ENCODE peak calls at places on chromosomes 12 and 14, in four cellular contexts. L, I, U and Z are unnamed samples.

GRCh38 chr12:119176267-119177055 is 2.3 kb upstream of the HSPB8 start:
- DNase-seq in L (peak; percentile 95), I (peak; percentile 90), U (peak; percentile 84), Z (no peak)

GRCh38 chr12:52561880-52562449 is 9.0 kb upstream of the KRT71 start:
- DNase-seq in L (no peak), I (no peak), U (no peak), Z (no peak)

GRCh38 chr12:48890657-48891418 is 25.2 kb upstream of the RND1 start:
- DNase-seq in L (peak; percentile 23), I (peak; percentile 79), U (peak; percentile 77), Z (peak; percentile 87)

GRCh38 chr12:84738481-84738972 is 174.1 kb downstream of the SLC6A15 start:
- DNase-seq in L (no peak), I (no peak), U (peak; percentile 91), Z (no peak)

GRCh38 chr12:53538209-53538689 is 31.0 kb upstream of the NPFF start:
- DNase-seq in L (no peak), I (no peak), U (peak; percentile 87), Z (no peak)

GRCh38 chr12:80264891-80265290 is 165.6 kb downstream of the OTOGL start:
- DNase-seq in L (no peak), I (no peak), U (no peak), Z (no peak)

GRCh38 chr12:29159690-29160089 is 10.6 kb downstream of the FAR2 start:
- DNase-seq in L (no peak), I (no peak), U (no peak), Z (no peak)

GRCh38 chr14:76784266-76784874 is 23.1 kb downstream of the VASH1 start:
- DNase-seq in L (no peak), I (no peak), U (no peak), Z (no peak)

GRCh38 chr14:28744126-28744525 is 22.5 kb upstream of the FOXG1 start:
- DNase-seq in L (no peak), I (no peak), U (peak; percentile 77), Z (no peak)

GRCh38 chr12:80041691-80042090 is 57.6 kb upstream of the OTOGL start:
- DNase-seq in L (no peak), I (no peak), U (peak; percentile 48), Z (no peak)

GRCh38 chr12:27236498-27236897 is 7.6 kb upstream of the STK38L start:
- DNase-seq in L (no peak), I (no peak), U (peak; percentile 41), Z (no peak)

GRCh38 chr12:96230646-96231045 is 36.5 kb downstream of the ELK3 start:
- DNase-seq in L (no peak), I (no peak), U (no peak), Z (no peak)

GRCh38 chr14:80465541-80466220 is 254.4 kb upstream of the DIO2 start:
- DNase-seq in L (no peak), I (no peak), U (no peak), Z (no peak)

GRCh38 chr12:114671664-114672476 is 12.1 kb downstream of the TBX3 start:
- DNase-seq in L (no peak), I (no peak), U (no peak), Z (no peak)

GRCh38 chr14:73995977-73996378 is 23.1 kb downstream of the ENTPD5 start:
- DNase-seq in L (no peak), I (no peak), U (no peak), Z (no peak)

GRCh38 chr14:33218030-33218429 is 279.4 kb downstream of the NPAS3 start:
- DNase-seq in L (no peak), I (no peak), U (no peak), Z (no peak)
- TF ChIP-seq CTCF in L (no peak), I (peak; percentile 24), U (no peak), Z (no peak)

GRCh38 chr14:105945891-105946290 is 419.5 kb downstream of the TMEM121 start:
- DNase-seq in L (no peak), I (no peak), U (no peak), Z (no peak)

GRCh38 chr14:105947599-105947998 is 421.2 kb downstream of the TMEM121 start:
- DNase-seq in L (no peak), I (no peak), U (no peak), Z (no peak)

GRCh38 chr14:105941226-105942166 is 415.1 kb downstream of the TMEM121 start:
- DNase-seq in L (no peak), I (no peak), U (no peak), Z (no peak)

GRCh38 chr14:105943973-105944602 is 417.7 kb downstream of the TMEM121 start:
- DNase-seq in L (no peak), I (no peak), U (no peak), Z (no peak)

GRCh38 chr14:105944632-105945610 is 418.5 kb downstream of the TMEM121 start:
- DNase-seq in L (no peak), I (peak; percentile 46), U (no peak), Z (no peak)
- TF ChIP-seq CTCF in L (peak; percentile 66), I (peak; percentile 76), U (no peak), Z (no peak)

GRCh38 chr14:91533623-91534022 is 23.5 kb upstream of the PPP4R3A start:
- DNase-seq in L (no peak), I (no peak), U (no peak), Z (no peak)
- TF ChIP-seq CTCF in L (no peak), I (no peak), U (no peak), Z (no peak)

GRCh38 chr12:39804479-39805241 is 185.1 kb upstream of the ABCD2 start:
- DNase-seq in L (no peak), I (no peak), U (no peak), Z (no peak)

GRCh38 chr12:39805651-39806050 is 186.0 kb upstream of the ABCD2 start:
- DNase-seq in L (no peak), I (no peak), U (no peak), Z (no peak)

GRCh38 chr12:39803151-39803550 is 183.5 kb upstream of the ABCD2 start:
- DNase-seq in L (no peak), I (no peak), U (no peak), Z (no peak)

DNA sequence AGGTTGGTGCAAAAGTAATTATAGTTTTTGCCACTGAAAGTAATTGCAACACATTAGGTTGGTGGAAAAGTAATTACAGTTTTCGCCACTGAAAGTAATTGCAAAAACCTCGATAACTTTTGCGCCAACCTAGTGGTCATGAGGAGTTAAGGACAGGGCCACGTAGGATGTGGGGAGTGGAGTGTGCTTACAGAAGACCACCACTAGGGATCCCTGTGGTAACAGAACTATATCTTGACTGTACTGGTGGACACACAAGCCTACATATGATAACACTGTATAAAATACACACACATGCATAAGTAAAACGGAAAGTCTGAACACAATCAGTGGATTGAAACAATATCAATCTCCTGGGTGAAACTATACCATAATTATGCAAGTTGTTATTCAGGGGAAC is 187.4 kb upstream of the ABCD2 start:
- DNase-seq in L (no peak), I (no peak), U (peak; percentile 2), Z (no peak)
- TF ChIP-seq CTCF in L (no peak), I (no peak), U (peak; percentile 14), Z (peak; percentile 29)

DNA sequence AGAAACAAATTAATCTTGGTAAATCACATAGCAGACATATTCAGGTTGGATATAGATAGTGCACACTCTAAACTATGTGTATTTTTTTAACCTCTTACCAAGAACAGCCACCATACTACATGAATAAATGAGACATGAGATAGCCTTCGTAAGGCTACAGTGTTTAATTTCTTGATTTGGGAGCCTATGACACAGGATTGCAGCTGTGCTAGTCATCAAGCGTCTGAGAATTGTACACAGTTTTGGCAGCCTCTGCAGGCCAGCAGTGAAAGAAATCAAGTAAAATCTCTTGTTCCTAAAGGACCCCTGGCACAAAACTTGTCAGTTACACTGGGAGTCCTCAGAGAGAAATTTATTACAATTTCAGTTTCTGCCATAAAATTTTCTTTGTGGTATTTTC is 236.1 kb downstream of the C12orf50 start:
- DNase-seq in L (no peak), I (no peak), U (no peak), Z (no peak)
- TF ChIP-seq CTCF in L (no peak), I (no peak), U (no peak), Z (no peak)

GRCh38 chr12:126369487-126370463 is 1304.5 kb downstream of the AACS start:
- DNase-seq in L (no peak), I (no peak), U (peak; percentile 19), Z (no peak)
- TF ChIP-seq CTCF in L (no peak), I (no peak), U (no peak), Z (no peak)

DNA sequence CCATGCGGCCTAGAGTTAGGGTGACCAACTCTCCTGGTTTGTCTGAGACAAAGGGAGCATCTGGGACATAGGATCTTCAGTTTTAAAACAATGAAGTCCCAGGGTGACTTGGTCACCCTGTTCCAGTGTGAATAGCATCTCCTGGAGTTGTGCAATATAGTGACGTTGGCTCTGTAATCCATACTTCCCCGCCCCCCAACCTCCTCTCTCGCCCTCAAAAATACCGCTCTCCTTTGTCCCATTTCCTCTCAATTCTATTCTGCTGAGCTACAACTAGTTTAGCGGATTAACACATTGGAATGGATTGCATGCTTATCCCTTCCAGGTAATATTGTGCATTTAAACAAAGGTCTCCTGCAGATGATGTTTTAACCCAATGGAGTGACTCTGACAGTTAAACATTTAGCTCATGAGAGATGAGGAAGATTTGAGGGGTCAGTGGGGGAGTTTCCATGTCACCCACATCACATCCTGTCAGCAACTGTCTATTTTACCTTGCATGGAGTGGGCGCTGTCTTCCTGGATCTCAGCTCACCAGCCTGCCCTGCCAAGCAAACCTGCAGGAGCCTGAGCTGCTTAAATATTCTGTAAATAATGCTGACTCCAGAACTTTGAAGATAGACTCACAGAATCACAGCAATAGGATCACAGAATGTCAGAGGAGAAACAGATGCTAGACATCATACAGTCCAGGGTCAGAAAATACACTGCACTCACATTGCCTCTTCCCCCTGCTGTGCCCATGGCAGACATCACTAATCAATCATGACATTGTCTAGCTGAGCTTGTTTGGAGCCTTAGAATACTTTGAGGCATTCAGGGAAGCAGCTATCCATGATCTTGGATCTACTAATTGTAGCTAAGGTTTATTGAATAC is 43.0 kb downstream of the MAP1LC3B2 start:
- DNase-seq in L (no peak), I (no peak), U (peak; percentile 17), Z (no peak)
- TF ChIP-seq CTCF in L (no peak), I (no peak), U (no peak), Z (no peak)